ENCODE peak calls at places on chromosome 1, in four cellular contexts. G, Z, K and N are unnamed samples.

GRCh38 chr1:180953791-180954721 is 41.4 kb downstream of the KIAA1614 start:
- DNase-seq in K (peak), Z (no peak), G (no peak), N (peak)

GRCh38 chr1:23343246-23344110 is 606 bp downstream of the HNRNPR start:
- DNase-seq in G (no peak), K (no peak), Z (no peak), N (no peak)

GRCh38 chr1:57115030-57115614 is 149.3 kb upstream of the C8B start:
- DNase-seq in Z (no peak), K (no peak), G (no peak), N (no peak)

GRCh38 chr1:96510911-96511310 is 210.7 kb upstream of the PTBP2 start:
- DNase-seq in G (no peak), K (no peak), Z (no peak), N (no peak)

GRCh38 chr1:167984886-167985489 is 48.1 kb upstream of the MPC2 start:
- DNase-seq in K (no peak), G (no peak), Z (no peak), N (no peak)

GRCh38 chr1:67532452-67533216 is 102.4 kb upstream of the SERBP1 start:
- DNase-seq in Z (no peak), K (peak), G (peak), N (peak)

GRCh38 chr1:221025391-221026355 is 146.4 kb downstream of the HLX start:
- DNase-seq in Z (no peak), G (no peak), K (no peak), N (no peak)

GRCh38 chr1:89291276-89291675 is 18.6 kb upstream of the GBP5 start:
- DNase-seq in G (no peak), Z (no peak), K (no peak), N (no peak)

GRCh38 chr1:230698130-230698529 is 15.8 kb downstream of the AGT start:
- DNase-seq in K (no peak), Z (no peak), G (no peak), N (no peak)

GRCh38 chr1:245855846-245856730 is 651.0 kb downstream of the SMYD3 start:
- DNase-seq in Z (no peak), K (no peak), G (no peak), N (no peak)

GRCh38 chr1:230641900-230642262 is 400 bp upstream of the COG2 start:
- DNase-seq in Z (no peak), K (no peak), G (no peak), N (no peak)

GRCh38 chr1:197778326-197778922 is 3.1 kb upstream of the DENND1B start:
- DNase-seq in Z (no peak), G (no peak), K (no peak), N (no peak)

GRCh38 chr1:197774691-197775281 is 494 bp downstream of the DENND1B start:
- DNase-seq in K (no peak), Z (peak), G (peak), N (peak)

GRCh38 chr1:197775282-197776262 is at the start of gene DENND1B:
- DNase-seq in K (no peak), Z (peak), G (peak), N (peak)

GRCh38 chr1:197773856-197774255 is 1.4 kb downstream of the DENND1B start:
- DNase-seq in K (no peak), Z (no peak), G (no peak), N (no peak)

GRCh38 chr1:197776348-197777082 is 1.2 kb upstream of the DENND1B start:
- DNase-seq in G (no peak), K (no peak), Z (no peak), N (no peak)
- TF ChIP-seq NRF1 in G (no peak), K (no peak), Z (no peak), N (no peak)

DNA sequence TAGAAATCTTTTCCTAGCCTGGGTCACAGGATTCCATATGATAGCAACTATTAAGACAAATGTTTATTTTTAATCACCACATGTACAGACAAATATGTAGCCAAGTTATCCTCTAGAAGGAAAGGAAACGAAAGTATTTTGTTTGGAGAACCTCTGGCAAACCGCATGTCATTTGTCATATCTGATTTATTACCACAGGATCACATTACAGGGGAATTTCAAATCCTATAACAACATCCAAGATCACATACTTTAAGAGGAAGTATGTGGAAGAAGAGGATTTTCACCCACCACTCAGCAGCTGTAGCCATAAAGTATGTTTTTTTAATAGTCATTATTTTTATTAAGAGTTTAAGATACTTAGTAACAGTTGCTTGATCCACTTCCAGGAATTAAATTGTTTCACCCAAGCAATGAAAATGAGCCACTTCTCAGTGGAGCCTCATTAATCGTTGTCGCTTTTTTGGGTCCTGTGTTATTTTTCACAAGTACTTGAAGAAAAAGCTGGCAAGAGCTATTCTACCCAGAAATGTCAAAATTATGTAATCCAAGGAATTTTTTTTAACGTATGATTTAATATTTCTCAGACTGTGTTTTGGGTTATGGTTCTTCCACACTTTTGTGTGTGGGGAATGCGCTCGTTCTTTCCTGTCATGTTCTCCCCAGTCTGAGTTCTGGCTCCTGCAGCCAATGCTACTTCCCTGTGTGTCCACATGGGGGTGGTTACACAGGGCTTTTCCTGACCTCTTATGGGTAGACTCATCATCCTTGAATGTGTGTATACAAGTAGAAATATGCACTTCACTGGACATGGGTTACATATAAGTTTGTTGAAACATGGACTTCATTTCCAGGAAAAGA is 6.9 kb downstream of the SERTAD4 start:
- DNase-seq in Z (no peak), G (no peak), K (no peak), N (peak)
- TF ChIP-seq NRF1 in Z (no peak), G (no peak), K (no peak), N (no peak)

GRCh38 chr1:99945174-99945573 is 24.6 kb upstream of the SLC35A3 start:
- DNase-seq in G (no peak), K (no peak), Z (no peak), N (no peak)

GRCh38 chr1:99942723-99943122 is 27.1 kb upstream of the SLC35A3 start:
- DNase-seq in G (no peak), K (no peak), Z (no peak), N (no peak)

DNA sequence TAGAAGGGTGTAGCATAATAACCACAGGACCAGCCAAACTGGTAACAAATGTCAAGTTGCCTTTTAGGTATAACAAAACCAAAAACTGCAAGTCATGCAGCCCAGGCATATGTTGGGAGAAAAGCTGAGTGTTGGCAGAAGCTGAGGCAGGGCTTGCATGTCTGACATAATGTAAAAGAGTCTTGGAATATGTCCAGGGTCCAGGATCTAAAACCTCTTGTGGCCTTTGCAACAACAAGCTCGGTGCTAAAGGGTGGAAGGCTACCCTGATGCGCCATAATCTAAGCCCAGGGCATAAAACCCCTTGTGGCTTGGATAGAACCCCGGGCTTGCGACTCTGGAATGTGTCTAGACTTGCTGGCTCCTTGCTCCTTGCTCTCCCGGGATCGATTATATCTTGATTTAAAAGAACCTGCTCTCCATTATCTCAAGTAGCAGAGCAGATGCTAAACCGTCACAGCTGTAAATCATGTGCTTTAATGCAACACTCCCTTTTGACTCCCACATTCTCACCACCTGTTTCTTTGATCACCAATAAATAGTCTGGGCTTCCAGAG is 26.5 kb upstream of the SLC35A3 start:
- DNase-seq in Z (no peak), K (no peak), G (no peak), N (no peak)
- TF ChIP-seq NRF1 in Z (no peak), K (no peak), G (peak), N (no peak)

DNA sequence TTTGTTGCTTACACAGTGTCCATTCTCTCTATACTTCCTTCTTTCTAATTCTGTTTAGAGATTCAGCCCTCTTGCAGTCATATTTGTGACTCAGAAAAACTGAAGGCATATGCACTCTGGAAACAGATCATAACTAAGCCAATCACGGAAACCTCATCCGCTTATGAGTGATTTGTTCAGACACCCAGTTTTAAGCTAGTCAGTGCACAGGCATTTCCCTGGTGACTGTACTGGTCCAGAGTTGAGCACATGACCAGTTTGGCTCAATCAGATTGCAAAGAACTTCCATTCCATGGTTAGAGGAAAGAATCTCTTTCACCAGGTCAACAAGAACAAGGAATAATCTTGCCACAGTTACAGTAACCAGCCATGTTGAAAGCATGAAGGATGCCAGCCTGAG is 69.2 kb upstream of the SGIP1 start:
- DNase-seq in K (no peak), Z (no peak), G (no peak), N (no peak)
- TF ChIP-seq NRF1 in K (no peak), Z (no peak), G (no peak), N (no peak)

GRCh38 chr1:210937846-210938245 is 196.1 kb downstream of the KCNH1 start:
- DNase-seq in G (no peak), K (no peak), Z (no peak), N (no peak)

GRCh38 chr1:210940081-210940617 is 193.8 kb downstream of the KCNH1 start:
- DNase-seq in G (no peak), K (no peak), Z (no peak), N (no peak)

GRCh38 chr1:210932104-210932503 is 201.8 kb downstream of the KCNH1 start:
- DNase-seq in G (no peak), Z (no peak), K (no peak), N (no peak)

GRCh38 chr1:210938416-210938925 is 195.5 kb downstream of the KCNH1 start:
- DNase-seq in K (no peak), G (no peak), Z (no peak), N (no peak)

GRCh38 chr1:210935905-210936304 is 198.0 kb downstream of the KCNH1 start:
- DNase-seq in K (no peak), Z (no peak), G (no peak), N (no peak)
- TF ChIP-seq NRF1 in K (no peak), Z (no peak), G (no peak), N (no peak)

DNA sequence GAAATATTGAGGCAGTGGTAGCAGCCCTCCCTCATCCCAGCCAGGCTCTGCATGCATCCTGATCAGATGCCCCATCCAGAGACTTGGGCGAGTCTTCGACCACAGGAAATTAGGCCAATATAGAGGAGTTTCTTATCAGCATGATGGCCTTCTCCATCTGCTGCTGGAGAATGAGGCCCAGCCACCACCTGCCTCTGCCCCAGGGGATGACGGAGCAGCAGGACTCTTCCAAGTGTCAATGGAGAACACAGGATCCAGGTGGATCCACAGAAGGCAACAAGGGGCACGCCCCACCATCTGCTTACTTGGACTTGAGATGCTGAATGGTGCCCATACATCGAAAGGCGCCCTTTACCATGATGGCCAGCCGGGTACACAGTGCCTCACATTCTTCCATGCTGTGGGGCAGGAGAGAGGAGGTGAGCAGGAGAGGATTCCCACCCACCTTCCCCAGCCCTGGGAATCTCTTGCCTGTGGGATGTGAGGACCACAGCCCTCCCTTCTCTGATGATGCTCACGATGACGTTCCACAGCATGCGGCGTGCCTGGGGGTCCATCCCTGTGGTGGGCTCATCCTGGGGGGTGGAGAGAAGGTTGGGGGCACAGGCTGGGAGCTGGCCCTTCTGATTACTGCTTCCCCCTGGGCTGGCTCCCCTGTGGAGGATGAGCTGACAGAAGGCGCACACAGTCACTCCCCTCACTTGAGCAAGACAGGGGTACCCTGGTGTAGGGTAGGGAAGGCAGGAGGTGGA is 91.5 kb upstream of the GCLM start:
- DNase-seq in K (no peak), Z (no peak), G (peak), N (no peak)
- TF ChIP-seq NRF1 in K (no peak), Z (no peak), G (no peak), N (no peak)

GRCh38 chr1:18684306-18684705 is 53.7 kb downstream of the PAX7 start:
- DNase-seq in Z (no peak), G (no peak), K (no peak), N (no peak)
- TF ChIP-seq NRF1 in Z (no peak), G (no peak), K (no peak), N (no peak)